ENCODE peak calls at places on chromosome 22, in nine cellular contexts. E is fibroblast of villous mesenchyme, X is NCI-H1436, W is left kidney, C is anterior cingulate cortex, O is skeletal muscle cell, K is nephron progenitor cell, S is kidney epithelial cell, F is AG10803. H is an unnamed sample.

GRCh38 chr22:36339171-36340065 is 48.3 kb downstream of the MYH9 start:
- DNase-seq in E (peak; percentile 57), X (no peak), W (no peak), C (no peak), O (peak; percentile 79), K (no peak), S (no peak), F (peak; percentile 88), H (no peak)

GRCh38 chr22:31604137-31604705 is 57.8 kb downstream of the PISD start:
- DNase-seq in E (no peak), X (no peak), W (no peak), C (no peak), O (no peak), K (no peak), S (no peak), F (no peak), H (no peak)

GRCh38 chr22:25782831-25783230 is 40.8 kb downstream of the MYO18B start:
- DNase-seq in E (no peak), X (no peak), W (no peak), C (no peak), O (no peak), K (no peak), S (no peak), F (no peak), H (no peak)

GRCh38 chr22:48755332-48755949 is 1072.2 kb downstream of the BRD1 start:
- DNase-seq in E (no peak), X (no peak), W (no peak), C (no peak), O (no peak), K (no peak), S (no peak), F (no peak), H (no peak)

GRCh38 chr22:27133951-27134664 is 476.7 kb downstream of the MIAT start:
- DNase-seq in E (peak; percentile 91), X (no peak), W (no peak), C (no peak), O (peak; percentile 68), K (no peak), S (peak; percentile 72), F (peak; percentile 91), H (no peak)

GRCh38 chr22:35629406-35630234 is 12.5 kb upstream of the MB start:
- DNase-seq in E (peak; percentile 97), X (no peak), W (peak; percentile 39), C (no peak), O (peak; percentile 95), K (no peak), S (peak; percentile 94), F (peak; percentile 99), H (no peak)

GRCh38 chr22:31184015-31184414 is 24.0 kb downstream of the RNF185 start:
- DNase-seq in E (no peak), X (no peak), W (no peak), C (no peak), O (no peak), K (no peak), S (no peak), F (no peak), H (no peak)

GRCh38 chr22:25363474-25363873 is 144.0 kb downstream of the CRYBB2 start:
- DNase-seq in E (no peak), X (no peak), W (no peak), C (no peak), O (no peak), K (no peak), S (no peak), F (no peak), H (no peak)

GRCh38 chr22:41263704-41264103 is 22.3 kb downstream of the RANGAP1 start:
- DNase-seq in E (no peak), X (no peak), W (no peak), C (no peak), O (no peak), K (no peak), S (no peak), F (no peak), H (no peak)

GRCh38 chr22:37804502-37804885 is 3.2 kb upstream of the GCAT start:
- DNase-seq in E (no peak), X (no peak), W (no peak), C (no peak), O (no peak), K (no peak), S (no peak), F (no peak), H (no peak)

GRCh38 chr22:42145175-42145574 is 14.6 kb upstream of the CYP2D6 start:
- DNase-seq in E (no peak), X (no peak), W (no peak), C (no peak), O (no peak), K (no peak), S (no peak), F (no peak), H (no peak)

GRCh38 chr22:20956258-20957117 is 10.6 kb upstream of the AIFM3 start:
- DNase-seq in E (no peak), X (no peak), W (peak; percentile 63), C (no peak), O (no peak), K (no peak), S (no peak), F (no peak), H (no peak)